ENCODE peak calls at places on chromosomes 1 and 21, in seven cellular contexts. R is tibial nerve, N is IMR-90, F is A549, X is AG04449, T is psoas muscle, Z is GM10248. U is an unnamed sample.

GRCh38 chr21:33640697-33641338 is 723 bp downstream of the CRYZL1 start:
- DNase-seq in F (peak; percentile 14), R (no peak), X (no peak), T (no peak), Z (no peak), N (peak; percentile 22), U (no peak)

GRCh38 chr1:183989078-183989577 is 48.4 kb downstream of the COLGALT2 start:
- DNase-seq in N (peak; percentile 95), T (peak; percentile 68), X (peak; percentile 55), Z (peak; percentile 68), F (no peak), R (no peak), U (peak; percentile 79)

GRCh38 chr1:12143631-12144155 is 23.1 kb upstream of the TNFRSF1B start:
- DNase-seq in T (peak; percentile 88), R (peak; percentile 70), F (peak; percentile 14), N (peak; percentile 98), Z (no peak), X (peak; percentile 77), U (peak; percentile 81)

GRCh38 chr1:14924455-14925325 is 228.9 kb upstream of the TMEM51 start:
- DNase-seq in N (peak; percentile 59), T (peak; percentile 37), F (no peak), X (no peak), Z (peak; percentile 39), R (no peak), U (no peak)

GRCh38 chr1:243882276-243882675 is 32.2 kb upstream of the AKT3 start:
- DNase-seq in F (peak; percentile 33), R (no peak), Z (no peak), T (no peak), X (no peak), N (peak; percentile 71), U (peak; percentile 31)

GRCh38 chr1:161763522-161764098 is 2.5 kb upstream of the ATF6 start:
- DNase-seq in Z (peak; percentile 34), T (no peak), F (peak; percentile 63), N (no peak), R (no peak), X (no peak), U (no peak)

GRCh38 chr1:46133946-46134345 is 1.5 kb upstream of the PIK3R3 start:
- DNase-seq in F (no peak), T (no peak), N (no peak), X (no peak), Z (no peak), R (no peak), U (no peak)

GRCh38 chr1:172745014-172745413 is 86.1 kb downstream of the FASLG start:
- DNase-seq in T (no peak), X (peak; percentile 40), R (peak; percentile 77), N (peak; percentile 89), Z (peak; percentile 49), F (peak; percentile 79), U (peak; percentile 72)

GRCh38 chr1:104265163-104265562 is 515.5 kb downstream of the AMY1C start:
- DNase-seq in X (no peak), T (no peak), F (no peak), N (no peak), Z (no peak), R (no peak), U (no peak)

GRCh38 chr1:20035114-20035513 is 34.9 kb upstream of the PLA2G5 start:
- DNase-seq in R (no peak), N (no peak), X (no peak), T (no peak), Z (no peak), F (no peak), U (no peak)

GRCh38 chr21:45822429-45823099 is 159.0 kb upstream of the COL6A1 start:
- DNase-seq in T (no peak), R (no peak), F (no peak), N (no peak), X (no peak), Z (no peak), U (no peak)

GRCh38 chr1:172826096-172826741 is 167.3 kb downstream of the FASLG start:
- DNase-seq in Z (no peak), F (peak; percentile 75), N (peak; percentile 95), R (peak; percentile 47), T (no peak), X (peak; percentile 71), U (peak; percentile 79)

GRCh38 chr1:55064071-55064581 is 24.8 kb downstream of the PCSK9 start:
- DNase-seq in T (no peak), R (no peak), X (no peak), F (no peak), N (no peak), Z (peak; percentile 29), U (no peak)
- TF ChIP-seq CTCF in T (no peak), R (no peak), X (no peak), F (no peak), N (no peak), Z (no peak), U (peak; percentile 41)

GRCh38 chr1:99177465-99177864 is 86.8 kb upstream of the PLPPR4 start:
- DNase-seq in Z (no peak), F (no peak), X (no peak), T (no peak), R (no peak), N (no peak), U (no peak)
- TF ChIP-seq CTCF in Z (no peak), F (no peak), X (no peak), T (no peak), R (no peak), N (peak; percentile 22), U (no peak)

DNA sequence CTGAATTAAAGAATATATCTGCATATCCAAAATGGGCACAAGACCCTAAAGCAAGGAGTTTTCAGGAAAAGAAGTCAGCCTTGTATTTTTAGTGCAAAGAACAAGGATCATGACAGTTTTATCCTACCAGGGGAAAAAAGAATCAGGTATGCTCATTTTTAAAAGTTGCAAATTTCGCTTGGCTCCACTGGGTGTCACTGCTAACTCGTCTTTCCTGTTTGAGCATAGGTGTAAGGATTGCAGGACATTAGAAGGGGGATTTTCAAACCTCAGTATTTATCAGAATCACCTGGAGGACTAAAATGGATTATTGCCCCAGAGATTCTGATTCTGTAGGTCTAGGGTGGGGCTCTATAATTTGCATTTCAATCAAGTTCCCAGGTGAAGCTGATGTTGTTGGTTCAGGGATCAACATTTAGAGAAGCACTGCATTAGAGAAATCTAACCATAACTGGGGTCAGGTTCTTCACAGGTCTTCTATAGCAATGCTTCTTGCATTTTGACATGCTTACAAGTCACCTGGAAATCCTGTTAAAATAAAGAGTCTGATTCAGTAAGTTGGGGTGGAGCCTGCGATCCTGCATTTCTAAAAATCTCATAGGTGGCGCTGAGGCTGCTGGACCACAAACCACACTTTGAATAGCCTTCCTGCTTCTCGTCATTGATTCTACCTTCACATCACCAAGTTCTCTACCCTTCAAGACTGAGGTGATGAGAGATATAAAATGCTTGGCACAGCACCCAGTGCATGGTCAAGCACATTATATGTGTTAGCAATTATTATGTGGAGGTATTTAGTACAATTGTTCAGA is 39.6 kb downstream of the NUF2 start:
- DNase-seq in F (peak; percentile 29), Z (peak; percentile 4), N (no peak), T (no peak), X (no peak), R (no peak), U (no peak)
- TF ChIP-seq CTCF in F (peak; percentile 61), Z (peak; percentile 60), N (peak; percentile 47), T (peak; percentile 46), X (peak; percentile 26), R (peak; percentile 22), U (peak; percentile 20)

DNA sequence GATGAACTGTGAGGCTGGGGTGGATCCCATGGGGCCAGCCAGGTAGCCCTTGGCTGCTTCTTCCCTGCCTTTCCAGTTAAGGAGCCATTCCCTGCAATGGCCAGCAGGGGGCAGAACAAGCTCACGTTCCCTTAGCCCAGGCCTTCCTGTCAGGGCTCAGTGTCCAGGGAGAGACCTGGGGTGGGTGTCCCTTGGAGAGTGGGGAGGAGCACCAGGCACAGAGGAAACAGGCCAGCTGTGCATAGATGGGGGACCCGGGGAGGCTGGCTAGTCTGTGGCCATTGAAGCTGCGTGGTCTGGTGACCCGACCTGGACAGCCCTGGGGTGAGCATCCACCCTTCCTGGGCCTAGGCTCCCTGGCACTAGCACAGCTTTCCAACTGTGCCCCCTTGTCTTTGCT is 13.2 kb upstream of the EPS8L3 start:
- DNase-seq in F (peak; percentile 83), T (peak; percentile 82), N (peak; percentile 78), Z (peak; percentile 88), X (no peak), R (peak; percentile 68), U (no peak)
- TF ChIP-seq CTCF in F (peak; percentile 83), T (peak; percentile 98), N (peak; percentile 97), Z (peak; percentile 98), X (peak; percentile 91), R (peak; percentile 96), U (peak; percentile 96)

DNA sequence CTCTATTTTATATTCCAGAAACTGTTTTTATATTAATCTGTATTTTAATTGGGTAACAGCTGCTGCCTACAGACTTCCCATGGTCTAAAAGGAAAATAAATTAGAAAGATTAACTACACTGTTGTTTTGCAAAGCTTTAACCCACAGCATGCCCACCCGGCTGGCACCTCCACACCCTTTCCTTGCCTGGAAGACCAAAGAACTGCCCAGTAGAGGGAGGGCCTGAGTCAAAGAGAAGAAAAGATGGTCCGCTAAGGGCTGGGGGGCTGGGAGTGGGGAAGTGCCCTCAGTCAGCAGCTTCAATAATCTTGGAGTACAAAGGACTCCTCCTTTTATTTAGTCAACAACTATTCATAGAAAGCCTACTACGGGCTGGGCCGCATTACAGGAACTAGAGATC is 40.7 kb downstream of the ERI3 start:
- DNase-seq in Z (no peak), N (no peak), F (no peak), T (no peak), X (no peak), R (no peak), U (no peak)
- TF ChIP-seq CTCF in Z (no peak), N (peak; percentile 11), F (peak; percentile 17), T (no peak), X (peak; percentile 11), R (no peak), U (peak; percentile 20)